ENCODE peak calls at places on chromosomes 11 and 22, in eight cellular contexts. One of them, this sample, is unnamed.
A peak's percentile ranks its signal among the peaks of the same experiment; 100 is the strongest.

GRCh38 chr11:45075952-45076351 is 70.5 kb upstream of the PRDM11 start:
- DNase-seq in body of pancreas: peak; percentile 45
- DNase-seq in Peyer's patch: no peak
- DNase-seq in breast epithelium: no peak
- DNase-seq in A549: no peak
- DNase-seq in heart left ventricle: no peak
- DNase-seq in uterus: no peak
- DNase-seq in stomach: no peak
- DNase-seq in this sample: no peak

GRCh38 chr11:23359297-23359696 is 499.0 kb upstream of the CCDC179 start:
- DNase-seq in stomach: no peak
- DNase-seq in uterus: no peak
- DNase-seq in breast epithelium: no peak
- DNase-seq in A549: no peak
- DNase-seq in body of pancreas: peak; percentile 65
- DNase-seq in Peyer's patch: no peak
- DNase-seq in heart left ventricle: no peak
- DNase-seq in this sample: no peak

GRCh38 chr22:21621025-21621424 is 8.8 kb downstream of the YDJC start:
- DNase-seq in breast epithelium: no peak
- DNase-seq in body of pancreas: no peak
- DNase-seq in A549: no peak
- DNase-seq in Peyer's patch: no peak
- DNase-seq in stomach: no peak
- DNase-seq in heart left ventricle: no peak
- DNase-seq in uterus: no peak
- DNase-seq in this sample: no peak

GRCh38 chr11:62048101-62048500 is 75.7 kb upstream of the INCENP start:
- DNase-seq in breast epithelium: no peak
- DNase-seq in Peyer's patch: no peak
- DNase-seq in stomach: no peak
- DNase-seq in A549: no peak
- DNase-seq in uterus: no peak
- DNase-seq in body of pancreas: no peak
- DNase-seq in heart left ventricle: no peak
- DNase-seq in this sample: no peak

GRCh38 chr11:210122-210802 is 2.8 kb downstream of the RIC8A start:
- DNase-seq in stomach: peak; percentile 18
- DNase-seq in heart left ventricle: no peak
- DNase-seq in Peyer's patch: no peak
- DNase-seq in breast epithelium: peak; percentile 20
- DNase-seq in A549: peak; percentile 50
- DNase-seq in uterus: no peak
- DNase-seq in body of pancreas: no peak
- DNase-seq in this sample: peak; percentile 42

GRCh38 chr22:20578192-20578591 is 70.8 kb downstream of the MED15 start:
- DNase-seq in breast epithelium: no peak
- DNase-seq in A549: no peak
- DNase-seq in body of pancreas: no peak
- DNase-seq in stomach: peak; percentile 73
- DNase-seq in uterus: no peak
- DNase-seq in Peyer's patch: no peak
- DNase-seq in heart left ventricle: no peak
- DNase-seq in this sample: no peak

GRCh38 chr11:44983786-44984185 is 33.1 kb upstream of the TP53I11 start:
- DNase-seq in breast epithelium: peak; percentile 12
- DNase-seq in body of pancreas: no peak
- DNase-seq in A549: no peak
- DNase-seq in uterus: no peak
- DNase-seq in Peyer's patch: peak; percentile 24
- DNase-seq in heart left ventricle: no peak
- DNase-seq in stomach: peak; percentile 18
- DNase-seq in this sample: no peak

GRCh38 chr11:65442952-65443351 is 20.4 kb downstream of the NEAT1 start:
- DNase-seq in body of pancreas: no peak
- DNase-seq in heart left ventricle: no peak
- DNase-seq in stomach: no peak
- DNase-seq in breast epithelium: no peak
- DNase-seq in uterus: peak; percentile 20
- DNase-seq in A549: peak; percentile 37
- DNase-seq in Peyer's patch: no peak
- DNase-seq in this sample: peak; percentile 34

GRCh38 chr11:4433852-4434251 is 15.2 kb upstream of the OR52K2 start:
- DNase-seq in Peyer's patch: no peak
- DNase-seq in stomach: no peak
- DNase-seq in body of pancreas: no peak
- DNase-seq in heart left ventricle: no peak
- DNase-seq in A549: no peak
- DNase-seq in breast epithelium: no peak
- DNase-seq in uterus: no peak
- DNase-seq in this sample: no peak

GRCh38 chr11:101914349-101914736 is 467 bp upstream of the CEP126 start:
- DNase-seq in stomach: no peak
- DNase-seq in body of pancreas: no peak
- DNase-seq in A549: no peak
- DNase-seq in uterus: no peak
- DNase-seq in breast epithelium: no peak
- DNase-seq in Peyer's patch: no peak
- DNase-seq in heart left ventricle: no peak
- DNase-seq in this sample: no peak

GRCh38 chr11:73197348-73197747 is 20.7 kb upstream of the P2RY2 start:
- DNase-seq in stomach: no peak
- DNase-seq in body of pancreas: no peak
- DNase-seq in uterus: no peak
- DNase-seq in Peyer's patch: peak; percentile 80
- DNase-seq in breast epithelium: peak; percentile 71
- DNase-seq in heart left ventricle: no peak
- DNase-seq in A549: peak; percentile 63
- DNase-seq in this sample: no peak

GRCh38 chr11:34184505-34185015 is 79.1 kb downstream of the NAT10 start:
- DNase-seq in uterus: no peak
- DNase-seq in breast epithelium: no peak
- DNase-seq in heart left ventricle: no peak
- DNase-seq in body of pancreas: no peak
- DNase-seq in Peyer's patch: no peak
- DNase-seq in stomach: no peak
- DNase-seq in A549: no peak
- DNase-seq in this sample: no peak

GRCh38 chr11:28963189-28963588 is 855.0 kb downstream of the METTL15 start:
- DNase-seq in breast epithelium: no peak
- DNase-seq in stomach: no peak
- DNase-seq in uterus: no peak
- DNase-seq in A549: no peak
- DNase-seq in Peyer's patch: no peak
- DNase-seq in heart left ventricle: no peak
- DNase-seq in body of pancreas: no peak
- DNase-seq in this sample: no peak

GRCh38 chr11:67648140-67648795 is 2.3 kb downstream of the ACY3 start:
- DNase-seq in Peyer's patch: peak; percentile 62
- DNase-seq in body of pancreas: peak; percentile 76
- DNase-seq in uterus: no peak
- DNase-seq in breast epithelium: no peak
- DNase-seq in A549: peak; percentile 47
- DNase-seq in heart left ventricle: no peak
- DNase-seq in stomach: peak; percentile 63
- DNase-seq in this sample: no peak

GRCh38 chr22:20648306-20648903 is 125.5 kb upstream of the SERPIND1 start:
- DNase-seq in stomach: no peak
- DNase-seq in breast epithelium: no peak
- DNase-seq in A549: no peak
- DNase-seq in uterus: no peak
- DNase-seq in body of pancreas: no peak
- DNase-seq in Peyer's patch: no peak
- DNase-seq in heart left ventricle: no peak
- DNase-seq in this sample: no peak

GRCh38 chr11:110317516-110317932 is 21.1 kb upstream of the RDX start:
- DNase-seq in stomach: no peak
- DNase-seq in breast epithelium: no peak
- DNase-seq in Peyer's patch: no peak
- DNase-seq in body of pancreas: no peak
- DNase-seq in heart left ventricle: no peak
- DNase-seq in uterus: no peak
- DNase-seq in A549: no peak
- DNase-seq in this sample: no peak

GRCh38 chr22:31080848-31081649 is at the start of gene SMTN:
- DNase-seq in Peyer's patch: peak; percentile 97
- DNase-seq in breast epithelium: peak; percentile 93
- DNase-seq in uterus: peak; percentile 96
- DNase-seq in heart left ventricle: peak; percentile 94
- DNase-seq in body of pancreas: peak; percentile 97
- DNase-seq in stomach: peak; percentile 96
- DNase-seq in A549: peak; percentile 80
- DNase-seq in this sample: peak; percentile 94
- TF ChIP-seq POLR2A in Peyer's patch: peak; percentile 95
- TF ChIP-seq POLR2A in breast epithelium: peak; percentile 90
- TF ChIP-seq POLR2A in uterus: peak; percentile 100
- TF ChIP-seq POLR2A in heart left ventricle: peak; percentile 88
- TF ChIP-seq POLR2A in body of pancreas: peak; percentile 97
- TF ChIP-seq POLR2A in stomach: peak; percentile 95
- TF ChIP-seq POLR2A in A549: peak; percentile 73
- TF ChIP-seq POLR2A in this sample: peak; percentile 95

DNA sequence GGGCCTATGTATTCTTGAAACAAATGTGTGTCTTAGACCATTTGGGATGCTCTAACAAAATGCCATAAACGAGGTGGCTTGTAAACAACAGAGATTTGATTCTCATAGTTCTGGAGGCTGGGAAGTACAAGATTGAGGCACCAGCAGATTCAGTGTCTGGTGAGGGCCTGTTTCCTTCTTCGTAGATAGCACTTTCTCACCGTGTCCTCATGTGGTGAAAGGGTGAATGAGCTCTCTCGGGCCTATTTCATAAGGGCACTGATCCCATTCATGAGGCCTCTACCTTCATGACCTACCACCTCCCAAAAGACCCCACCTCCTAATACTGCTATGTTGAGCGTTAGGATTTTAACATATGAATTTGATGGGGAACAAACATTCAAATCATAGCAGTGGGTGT is 6.4 kb upstream of the NNMT start:
- DNase-seq in A549: no peak
- DNase-seq in body of pancreas: no peak
- DNase-seq in breast epithelium: no peak
- DNase-seq in uterus: no peak
- DNase-seq in Peyer's patch: no peak
- DNase-seq in stomach: no peak
- DNase-seq in heart left ventricle: no peak
- DNase-seq in this sample: no peak
- H3K4me1 ChIP-seq in A549: peaks cover 71% of the 10 kb centered on the region
- H3K4me1 ChIP-seq in body of pancreas: peaks cover 13% of the 10 kb centered on the region
- H3K4me1 ChIP-seq in breast epithelium: peaks cover 8% of the 10 kb centered on the region
- H3K4me1 ChIP-seq in uterus: no peaks in the 10 kb centered on the region
- H3K4me1 ChIP-seq in Peyer's patch: no peaks in the 10 kb centered on the region
- H3K4me1 ChIP-seq in stomach: peaks cover 26% of the 10 kb centered on the region
- H3K4me1 ChIP-seq in heart left ventricle: peaks cover 26% of the 10 kb centered on the region
- H3K4me1 ChIP-seq in this sample: peaks cover 33% of the 10 kb centered on the region

GRCh38 chr11:14358729-14359439 is at the start of gene RRAS2:
- DNase-seq in stomach: peak; percentile 77
- DNase-seq in Peyer's patch: peak; percentile 89
- DNase-seq in uterus: peak; percentile 69
- DNase-seq in breast epithelium: peak; percentile 70
- DNase-seq in heart left ventricle: peak; percentile 78
- DNase-seq in A549: peak; percentile 78
- DNase-seq in body of pancreas: peak; percentile 78
- DNase-seq in this sample: peak; percentile 83

GRCh38 chr11:14360976-14361375 is 2.0 kb upstream of the RRAS2 start:
- DNase-seq in breast epithelium: no peak
- DNase-seq in heart left ventricle: no peak
- DNase-seq in stomach: no peak
- DNase-seq in body of pancreas: no peak
- DNase-seq in A549: no peak
- DNase-seq in Peyer's patch: no peak
- DNase-seq in uterus: no peak
- DNase-seq in this sample: no peak

GRCh38 chr11:14356342-14356741 is 2.6 kb downstream of the RRAS2 start:
- DNase-seq in A549: no peak
- DNase-seq in Peyer's patch: no peak
- DNase-seq in body of pancreas: no peak
- DNase-seq in uterus: no peak
- DNase-seq in breast epithelium: no peak
- DNase-seq in heart left ventricle: no peak
- DNase-seq in stomach: no peak
- DNase-seq in this sample: no peak

GRCh38 chr11:14359573-14360031 is 619 bp upstream of the RRAS2 start:
- DNase-seq in body of pancreas: no peak
- DNase-seq in A549: no peak
- DNase-seq in Peyer's patch: no peak
- DNase-seq in breast epithelium: no peak
- DNase-seq in heart left ventricle: no peak
- DNase-seq in stomach: no peak
- DNase-seq in uterus: no peak
- DNase-seq in this sample: no peak

GRCh38 chr11:14357843-14358728 is 897 bp downstream of the RRAS2 start:
- DNase-seq in heart left ventricle: peak; percentile 50
- DNase-seq in uterus: peak; percentile 49
- DNase-seq in breast epithelium: no peak
- DNase-seq in A549: peak; percentile 76
- DNase-seq in Peyer's patch: peak; percentile 82
- DNase-seq in body of pancreas: peak; percentile 69
- DNase-seq in stomach: peak; percentile 63
- DNase-seq in this sample: peak; percentile 66
- H3K27ac ChIP-seq in heart left ventricle: peak overlapping the region; percentile 74
- H3K27ac ChIP-seq in uterus: peak overlapping the region; percentile 86
- H3K27ac ChIP-seq in breast epithelium: peak overlapping the region; percentile 86
- H3K27ac ChIP-seq in A549: peak overlapping the region; percentile 99
- H3K27ac ChIP-seq in Peyer's patch: peak overlapping the region; percentile 89
- H3K27ac ChIP-seq in body of pancreas: peak overlapping the region; percentile 94
- H3K27ac ChIP-seq in stomach: peak overlapping the region; percentile 91
- H3K27ac ChIP-seq in this sample: peak overlapping the region; percentile 57

DNA sequence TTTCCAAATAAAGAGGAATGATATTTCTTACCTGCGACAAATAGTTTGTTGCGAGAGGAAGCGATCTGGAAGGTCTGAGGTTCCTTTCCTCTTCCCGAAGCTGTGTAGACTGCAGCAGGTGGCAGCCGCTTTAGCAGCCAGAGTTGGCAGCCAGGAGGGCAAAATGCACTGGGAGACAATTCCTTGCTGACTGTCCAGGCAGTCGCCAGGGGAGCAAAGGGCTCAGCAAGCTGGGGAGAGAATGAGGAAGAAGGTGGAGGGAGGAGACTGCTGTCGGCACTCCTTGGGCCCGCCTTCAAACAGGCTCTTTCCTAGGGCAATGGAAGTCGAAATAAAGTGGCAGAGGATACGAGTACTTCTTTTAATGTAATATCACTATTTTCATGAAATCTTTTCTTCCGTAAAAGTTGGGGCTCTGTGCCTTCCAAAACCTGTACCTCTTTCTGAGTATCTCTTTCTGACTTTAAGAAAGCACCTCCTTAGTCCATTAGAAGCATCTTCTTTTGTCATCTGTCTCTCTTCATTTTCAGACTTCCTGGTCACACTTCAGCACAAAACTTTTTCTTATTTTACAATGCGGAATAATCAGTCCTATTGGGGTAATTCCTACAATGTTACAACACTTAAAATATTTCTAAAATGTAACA is at the start of gene IL18:
- DNase-seq in stomach: peak; percentile 67
- DNase-seq in Peyer's patch: peak; percentile 84
- DNase-seq in heart left ventricle: no peak
- DNase-seq in A549: peak; percentile 88
- DNase-seq in uterus: no peak
- DNase-seq in breast epithelium: no peak
- DNase-seq in body of pancreas: peak; percentile 82
- DNase-seq in this sample: peak; percentile 71
- TF ChIP-seq POLR2A in stomach: no peak
- TF ChIP-seq POLR2A in Peyer's patch: peak; percentile 86
- TF ChIP-seq POLR2A in heart left ventricle: no peak
- TF ChIP-seq POLR2A in A549: peak; percentile 57
- TF ChIP-seq POLR2A in uterus: no peak
- TF ChIP-seq POLR2A in breast epithelium: no peak
- TF ChIP-seq POLR2A in body of pancreas: no peak
- TF ChIP-seq POLR2A in this sample: no peak

GRCh38 chr22:38235240-38235850 is 33.6 kb downstream of the MAFF start:
- DNase-seq in heart left ventricle: no peak
- DNase-seq in stomach: no peak
- DNase-seq in Peyer's patch: no peak
- DNase-seq in breast epithelium: no peak
- DNase-seq in uterus: no peak
- DNase-seq in body of pancreas: no peak
- DNase-seq in A549: no peak
- DNase-seq in this sample: no peak
- H3K4me1 ChIP-seq in heart left ventricle: peaks cover 38% of the 10 kb centered on the region
- H3K4me1 ChIP-seq in stomach: peaks cover 77% of the 10 kb centered on the region
- H3K4me1 ChIP-seq in Peyer's patch: no peaks in the 10 kb centered on the region
- H3K4me1 ChIP-seq in breast epithelium: peaks cover 4% of the 10 kb centered on the region
- H3K4me1 ChIP-seq in uterus: peaks cover 14% of the 10 kb centered on the region
- H3K4me1 ChIP-seq in body of pancreas: peaks cover 20% of the 10 kb centered on the region
- H3K4me1 ChIP-seq in A549: peaks cover 28% of the 10 kb centered on the region
- H3K4me1 ChIP-seq in this sample: peaks cover 5% of the 10 kb centered on the region

This sample was measured in right lobe of liver.